ENCODE peak calls at places on chromosomes 1 and 21, in six cellular contexts. F is lower lobe of right lung, T is IMR-90, W is stomach, Y is prostate gland, B is upper lobe of right lung. D is an unnamed sample. For H3K4me1, the result is how much of the 10 kb centered on the place peaks cover.

GRCh38 chr1:174556392-174556791 is 108.6 kb downstream of the GPR52 start:
- DNase-seq in F (no peak), T (peak), W (no peak), Y (no peak), B (no peak), D (no peak)

GRCh38 chr1:226239421-226239820 is 16.0 kb downstream of the MIXL1 start:
- DNase-seq in F (no peak), T (no peak), W (no peak), Y (no peak), B (no peak), D (no peak)

GRCh38 chr1:8873506-8874229 is 4.8 kb downstream of the ENO1 start:
- DNase-seq in F (peak), T (peak), W (peak), Y (peak), B (peak), D (peak)

GRCh38 chr1:24071941-24072340 is 40.0 kb downstream of the MYOM3 start:
- DNase-seq in F (peak), T (no peak), W (no peak), Y (no peak), B (no peak), D (peak)

GRCh38 chr1:226135059-226135651 is 51.4 kb downstream of the ACBD3 start:
- DNase-seq in F (peak), T (no peak), W (peak), Y (peak), B (peak), D (peak)

GRCh38 chr1:12480748-12481362 is 137.2 kb downstream of the DHRS3 start:
- DNase-seq in F (no peak), T (peak), W (no peak), Y (no peak), B (no peak), D (no peak)

GRCh38 chr1:232952514-232953175 is 2.2 kb downstream of the NTPCR start:
- DNase-seq in F (no peak), T (peak), W (peak), Y (peak), B (no peak), D (no peak)

GRCh38 chr1:67722292-67722944 is 37.4 kb downstream of the GADD45A start:
- DNase-seq in F (no peak), T (peak), W (no peak), Y (no peak), B (no peak), D (no peak)

GRCh38 chr1:241638091-241638682 is 2.0 kb downstream of the CHML start:
- DNase-seq in F (no peak), T (no peak), W (no peak), Y (no peak), B (no peak), D (no peak)

GRCh38 chr21:36647279-36648093 is 51.4 kb upstream of the SIM2 start:
- DNase-seq in F (no peak), T (peak), W (peak), Y (no peak), B (peak), D (no peak)

GRCh38 chr1:32275424-32275823 is 16.5 kb upstream of the HDAC1 start:
- DNase-seq in F (no peak), T (no peak), W (peak), Y (no peak), B (peak), D (peak)

GRCh38 chr1:206556047-206556747 is 48.9 kb downstream of the RASSF5 start:
- DNase-seq in F (no peak), T (no peak), W (no peak), Y (no peak), B (no peak), D (no peak)

GRCh38 chr1:109142248-109142647 is 28.3 kb downstream of the ELAPOR1 start:
- DNase-seq in F (no peak), T (no peak), W (no peak), Y (no peak), B (no peak), D (no peak)

GRCh38 chr1:15684042-15684461 is at the start of gene PLEKHM2:
- DNase-seq in F (peak), T (peak), W (peak), Y (no peak), B (peak), D (peak)

GRCh38 chr1:232937741-232938375 is 12.6 kb upstream of the NTPCR start:
- DNase-seq in F (no peak), T (no peak), W (no peak), Y (no peak), B (no peak), D (no peak)

GRCh38 chr1:240609527-240610060 is 2.4 kb downstream of the GREM2 start:
- DNase-seq in F (no peak), T (no peak), W (no peak), Y (no peak), B (no peak), D (no peak)

GRCh38 chr1:114173704-114174103 is 20.0 kb upstream of the SYT6 start:
- DNase-seq in F (no peak), T (no peak), W (no peak), Y (no peak), B (no peak), D (no peak)

GRCh38 chr21:25857308-25858099 is 122.7 kb downstream of the GABPA start:
- DNase-seq in F (no peak), T (no peak), W (no peak), Y (no peak), B (no peak), D (no peak)

GRCh38 chr1:26350701-26351590 is 3.0 kb downstream of the CRYBG2 start:
- DNase-seq in F (no peak), T (peak), W (no peak), Y (no peak), B (no peak), D (no peak)

GRCh38 chr1:240235521-240236288 is 144.0 kb downstream of the FMN2 start:
- DNase-seq in F (no peak), T (no peak), W (no peak), Y (no peak), B (no peak), D (no peak)

GRCh38 chr1:240008298-240008697 is 83.4 kb upstream of the FMN2 start:
- DNase-seq in F (no peak), T (no peak), W (no peak), Y (no peak), B (no peak), D (no peak)

GRCh38 chr1:85128296-85128695 is 72.5 kb downstream of the SYDE2 start:
- DNase-seq in F (no peak), T (peak), W (no peak), Y (no peak), B (no peak), D (no peak)

GRCh38 chr1:8184301-8184700 is 133.6 kb upstream of the SLC45A1 start:
- DNase-seq in F (no peak), T (no peak), W (no peak), Y (no peak), B (no peak), D (no peak)

GRCh38 chr1:222910699-222911098 is 95.9 kb downstream of the DISP1 start:
- DNase-seq in F (no peak), T (peak), W (no peak), Y (no peak), B (no peak), D (no peak)

GRCh38 chr1:223125249-223125648 is 17.8 kb downstream of the TLR5 start:
- DNase-seq in F (no peak), T (no peak), W (no peak), Y (no peak), B (no peak), D (no peak)

GRCh38 chr1:48066951-48067350 is 69.8 kb upstream of the TRABD2B start:
- DNase-seq in F (no peak), T (no peak), W (no peak), Y (no peak), B (no peak), D (no peak)

GRCh38 chr1:32180186-32181060 is 948 bp downstream of the TXLNA start:
- DNase-seq in F (peak), T (peak), W (peak), Y (peak), B (peak), D (peak)

GRCh38 chr1:78483903-78484302 is 6.9 kb upstream of the PTGFR start:
- DNase-seq in F (no peak), T (peak), W (no peak), Y (no peak), B (no peak), D (peak)

GRCh38 chr1:197356723-197357533 is 88.9 kb downstream of the CRB1 start:
- DNase-seq in F (no peak), T (peak), W (no peak), Y (no peak), B (no peak), D (no peak)

GRCh38 chr1:27666294-27666693 is 5.7 kb downstream of the IFI6 start:
- DNase-seq in F (no peak), T (no peak), W (no peak), Y (no peak), B (no peak), D (no peak)

GRCh38 chr1:27663735-27664119 is 8.3 kb downstream of the IFI6 start:
- DNase-seq in F (no peak), T (no peak), W (no peak), Y (no peak), B (no peak), D (no peak)

GRCh38 chr1:27665016-27665651 is 6.9 kb downstream of the IFI6 start:
- DNase-seq in F (no peak), T (no peak), W (no peak), Y (no peak), B (peak), D (no peak)

GRCh38 chr1:27666791-27667254 is 5.2 kb downstream of the IFI6 start:
- DNase-seq in F (no peak), T (no peak), W (no peak), Y (no peak), B (no peak), D (no peak)

DNA sequence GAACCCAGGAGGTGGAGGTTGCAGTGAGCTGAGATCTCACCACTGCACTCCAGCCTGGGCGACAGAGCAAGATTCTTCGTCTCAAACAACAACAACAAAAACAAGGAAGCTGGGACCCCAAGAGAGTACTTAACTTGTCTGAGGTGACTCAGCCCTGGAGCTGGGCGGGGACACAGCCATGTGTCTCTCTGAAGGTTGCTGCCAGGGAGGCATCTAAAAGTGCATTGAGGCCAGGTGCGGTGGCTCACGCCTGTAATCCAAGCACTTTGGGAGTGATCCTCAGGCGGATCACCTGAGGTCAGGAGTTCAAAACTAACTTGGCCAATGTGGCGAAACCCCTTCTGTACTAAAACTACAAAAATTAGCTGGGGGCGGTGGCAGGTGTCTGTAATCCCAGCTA is 7.7 kb downstream of the IFI6 start:
- DNase-seq in F (no peak), T (no peak), W (no peak), Y (no peak), B (no peak), D (peak)
- H3K4me1 ChIP-seq in F (under half), T (under half), W (under half), Y (under half), B (under half), D (half or more)

GRCh38 chr1:39670689-39671088 is 1.2 kb downstream of the NT5C1A start:
- DNase-seq in F (no peak), T (no peak), W (no peak), Y (no peak), B (no peak), D (no peak)

GRCh38 chr1:39671793-39672550 is at the start of gene NT5C1A:
- DNase-seq in F (no peak), T (no peak), W (peak), Y (no peak), B (peak), D (peak)

GRCh38 chr1:39673215-39673614 is 1.3 kb upstream of the NT5C1A start:
- DNase-seq in F (no peak), T (no peak), W (no peak), Y (no peak), B (no peak), D (no peak)

GRCh38 chr1:39671433-39671792 is 494 bp downstream of the NT5C1A start:
- DNase-seq in F (no peak), T (no peak), W (no peak), Y (no peak), B (no peak), D (no peak)

DNA sequence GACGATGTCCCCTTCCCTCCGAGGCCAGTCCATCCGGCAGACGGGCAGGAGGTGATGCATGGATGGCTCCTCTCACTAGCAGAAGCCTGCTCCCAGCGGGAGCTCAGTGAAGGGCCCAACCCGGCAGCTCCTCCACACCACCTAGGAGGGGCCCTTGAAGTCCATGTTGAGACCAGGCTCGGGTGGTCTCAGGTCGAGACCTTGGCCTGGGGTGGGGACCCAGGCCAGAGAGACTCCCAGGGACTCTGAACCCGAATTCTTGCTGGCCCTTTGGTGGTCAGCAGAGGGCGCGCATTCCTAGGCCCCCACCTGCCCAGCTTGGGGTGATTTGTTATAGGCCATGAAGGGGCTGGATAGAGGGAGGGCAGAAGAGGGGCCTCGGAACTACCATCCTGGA is 642 bp upstream of the NT5C1A start:
- DNase-seq in F (no peak), T (no peak), W (no peak), Y (no peak), B (no peak), D (no peak)
- H3K4me3 ChIP-seq in F (peak), T (no peak), W (peak), Y (peak), B (peak), D (no peak)

DNA sequence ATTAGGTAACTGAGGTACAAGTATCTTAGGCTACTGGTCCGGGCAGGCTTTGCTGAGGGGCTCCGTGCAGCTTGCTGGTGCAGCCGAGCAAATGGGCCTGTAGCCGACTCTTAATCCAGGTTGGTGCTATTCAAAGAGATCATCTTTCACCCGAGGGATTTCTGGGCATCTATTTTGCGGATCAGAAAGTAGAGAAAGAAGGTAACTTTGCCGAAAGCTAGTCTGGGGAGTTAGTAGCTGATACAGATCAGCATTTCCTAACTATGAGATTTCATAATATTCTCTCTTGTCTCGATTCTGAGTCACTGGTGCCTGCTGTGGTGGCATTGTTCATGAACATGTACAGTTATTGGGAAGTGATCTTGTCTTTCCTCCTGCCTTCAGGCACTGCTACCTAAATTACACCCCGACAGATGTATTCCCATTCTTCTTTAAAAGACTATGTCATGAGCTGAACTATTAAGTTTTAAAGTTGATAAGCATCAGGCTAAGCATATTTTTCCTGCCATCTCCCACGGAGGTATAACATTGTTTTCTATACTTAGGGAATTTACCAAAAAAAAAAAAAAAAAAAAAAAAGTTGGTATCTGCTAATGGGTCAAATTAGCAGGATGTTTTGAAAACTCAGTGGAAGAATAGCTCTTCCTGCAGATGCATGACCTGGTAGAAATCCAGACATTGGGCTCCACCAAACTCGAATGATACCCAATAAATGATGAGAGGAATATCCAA is 57.1 kb downstream of the NFIA start:
- DNase-seq in F (no peak), T (peak), W (no peak), Y (no peak), B (no peak), D (no peak)
- H3K4me1 ChIP-seq in F (half or more), T (under half), W (under half), Y (under half), B (under half), D (under half)

GRCh38 chr1:172051898-172052297 is 210.6 kb downstream of the DNM3 start:
- DNase-seq in F (no peak), T (no peak), W (no peak), Y (no peak), B (no peak), D (no peak)
- H3K4me3 ChIP-seq in F (no peak), T (no peak), W (no peak), Y (no peak), B (no peak), D (no peak)

GRCh38 chr21:45497846-45498645 is 44.2 kb downstream of the SLC19A1 start:
- DNase-seq in F (peak), T (no peak), W (no peak), Y (no peak), B (peak), D (peak)

GRCh38 chr21:45502006-45502345 is 40.3 kb downstream of the SLC19A1 start:
- DNase-seq in F (peak), T (no peak), W (no peak), Y (no peak), B (peak), D (peak)

GRCh38 chr21:45499201-45499750 is 43.0 kb downstream of the SLC19A1 start:
- DNase-seq in F (peak), T (no peak), W (no peak), Y (no peak), B (peak), D (peak)

GRCh38 chr21:45498646-45499000 is 43.6 kb downstream of the SLC19A1 start:
- DNase-seq in F (peak), T (no peak), W (no peak), Y (no peak), B (peak), D (no peak)

GRCh38 chr21:45499970-45500575 is 42.2 kb downstream of the SLC19A1 start:
- DNase-seq in F (peak), T (no peak), W (no peak), Y (no peak), B (peak), D (peak)
- H3K4me1 ChIP-seq in F (under half), T (under half), W (under half), Y (under half), B (under half), D (under half)